ENCODE peak calls at places on chromosomes 12 and 14, in seven cellular contexts. K is T-helper 2 cell; W is NCI-H1092; O is activated T-helper 1 cell treated with anti-CD3 and anti-CD28 coated beads, Interleukin-12 subunit alpha, Interleukin-12 subunit beta, Interleukin-2, Interleukin-4 antibody, amounts not matched to agents 30 ng/mL and 10 ng/mL and 1 ng/mL, durations not matched to agents 14 hours and 24 hours and 36 hours; F is transverse colon; I is T47D; P is activated gamma-delta T cell treated with Interleukin-2 at 50 U/mL for 16 hours. D is an unnamed sample.

GRCh38 chr14:106556665-106557289 is 1030.4 kb downstream of the TMEM121 start:
- DNase-seq in K (peak), W (no peak), O (peak), F (peak), I (peak), P (peak), D (peak)

GRCh38 chr14:22699801-22700564 is 55.8 kb upstream of the OR6J1 start:
- DNase-seq in K (no peak), W (no peak), O (no peak), F (no peak), I (no peak), P (no peak), D (no peak)

GRCh38 chr12:101047652-101048051 is 162.4 kb downstream of the SLC5A8 start:
- DNase-seq in K (no peak), W (no peak), O (no peak), F (no peak), I (no peak), P (no peak), D (no peak)

GRCh38 chr14:92684801-92685560 is 63.4 kb downstream of the LGMN start:
- DNase-seq in K (no peak), W (no peak), O (no peak), F (no peak), I (no peak), P (no peak), D (no peak)

GRCh38 chr14:92783813-92784431 is 10.2 kb upstream of the GOLGA5 start:
- DNase-seq in K (no peak), W (peak), O (peak), F (peak), I (peak), P (peak), D (peak)

GRCh38 chr12:72267974-72268373 is 4.2 kb upstream of the TRHDE start:
- DNase-seq in K (no peak), W (no peak), O (no peak), F (no peak), I (no peak), P (no peak), D (no peak)

GRCh38 chr14:93792391-93792790 is 4.1 kb upstream of the PRIMA1 start:
- DNase-seq in K (no peak), W (no peak), O (no peak), F (no peak), I (no peak), P (no peak), D (no peak)

GRCh38 chr12:68780731-68781130 is 27.2 kb upstream of the MDM2 start:
- DNase-seq in K (no peak), W (no peak), O (no peak), F (no peak), I (no peak), P (no peak), D (no peak)

GRCh38 chr14:69428289-69428998 is 30.0 kb downstream of the SLC39A9 start:
- DNase-seq in K (no peak), W (no peak), O (no peak), F (no peak), I (no peak), P (no peak), D (no peak)

GRCh38 chr12:2893007-2893406 is 2.3 kb downstream of the TULP3 start:
- DNase-seq in K (no peak), W (no peak), O (no peak), F (no peak), I (no peak), P (no peak), D (no peak)